ENCODE peak calls at places on chromosomes 16 and 17, in five cellular contexts. I is ovary, S is stomach, T is mucosa of descending colon, R is SJSA1. O is an unnamed sample.
A peak's percentile ranks its signal among the peaks of the same experiment; 100 is the strongest.

GRCh38 chr17:66904760-66905637 is 59.5 kb upstream of the CACNG4 start:
- DNase-seq in I (peak; percentile 61), R (peak; percentile 90), S (peak; percentile 55), T (no peak), O (peak; percentile 82)

GRCh38 chr17:72870437-72870985 is 222.0 kb downstream of the SLC39A11 start:
- DNase-seq in S (no peak), T (no peak), R (no peak), I (no peak), O (no peak)

GRCh38 chr16:6081320-6081976 is 983.9 kb upstream of the EEF2KMT start:
- DNase-seq in T (no peak), I (no peak), R (no peak), S (no peak), O (no peak)

GRCh38 chr16:4472880-4473279 is 1.5 kb downstream of the NMRAL1 start:
- DNase-seq in S (no peak), T (no peak), I (no peak), R (no peak), O (no peak)

GRCh38 chr17:35129973-35130351 is 8.5 kb downstream of the FNDC8 start:
- DNase-seq in T (no peak), I (no peak), S (no peak), R (no peak), O (no peak)

GRCh38 chr17:42111901-42112551 is 488 bp downstream of the DHX58 start:
- DNase-seq in R (no peak), I (peak; percentile 58), T (peak; percentile 71), S (peak; percentile 47), O (peak; percentile 77)

GRCh38 chr16:69935278-69935711 is 15.8 kb upstream of the CLEC18A start:
- DNase-seq in S (no peak), T (no peak), I (no peak), R (no peak), O (no peak)

GRCh38 chr17:29563816-29564215 is 3.0 kb downstream of the ABHD15 start:
- DNase-seq in R (no peak), T (no peak), S (peak; percentile 20), I (no peak), O (no peak)

GRCh38 chr16:53029971-53030370 is 22.7 kb downstream of the CHD9NB start:
- DNase-seq in R (no peak), S (no peak), I (no peak), T (no peak), O (no peak)

GRCh38 chr17:21258593-21258992 is 5.4 kb upstream of the NATD1 start:
- DNase-seq in I (no peak), S (no peak), T (no peak), R (no peak), O (no peak)

GRCh38 chr17:59785091-59785799 is 77.8 kb downstream of the VMP1 start:
- DNase-seq in T (no peak), R (no peak), S (no peak), I (no peak), O (no peak)

GRCh38 chr17:77733576-77734296 is 224.8 kb upstream of the TNRC6C start:
- DNase-seq in R (peak; percentile 12), S (no peak), T (no peak), I (no peak), O (no peak)

GRCh38 chr17:44119798-44120197 is 3.6 kb downstream of the HDAC5 start:
- DNase-seq in T (no peak), S (no peak), I (no peak), R (no peak), O (no peak)

GRCh38 chr17:18356624-18357023 is 6.7 kb downstream of the SHMT1 start:
- DNase-seq in S (no peak), R (no peak), I (no peak), T (no peak), O (no peak)

GRCh38 chr16:19212059-19212458 is 44.0 kb downstream of the SYT17 start:
- DNase-seq in T (no peak), S (no peak), R (no peak), I (no peak), O (no peak)

GRCh38 chr17:7250655-7251329 is 742 bp downstream of the CTDNEP1 start:
- DNase-seq in I (peak; percentile 63), S (no peak), T (peak; percentile 68), R (no peak), O (no peak)

GRCh38 chr17:32783602-32784001 is 93.3 kb downstream of the MYO1D start:
- DNase-seq in S (no peak), R (no peak), I (no peak), T (no peak), O (no peak)

GRCh38 chr17:48294989-48295892 is 134.8 kb downstream of the SKAP1 start:
- DNase-seq in T (no peak), R (no peak), I (no peak), S (no peak), O (no peak)

GRCh38 chr17:60445144-60445543 is 22.9 kb downstream of the CHCT1 start:
- DNase-seq in S (no peak), T (no peak), I (no peak), R (no peak), O (no peak)

GRCh38 chr17:41822216-41823140 is 9.7 kb downstream of the FKBP10 start:
- DNase-seq in R (no peak), I (no peak), S (no peak), T (no peak), O (no peak)

GRCh38 chr16:73319747-73320146 is 271.8 kb upstream of the ZFHX3 start:
- DNase-seq in I (no peak), T (no peak), R (no peak), S (no peak), O (no peak)

GRCh38 chr16:85377388-85378144 is 235.6 kb upstream of the GSE1 start:
- DNase-seq in T (no peak), R (no peak), I (no peak), S (no peak), O (no peak)

GRCh38 chr17:2054740-2055493 is at the start of gene HIC1:
- DNase-seq in I (peak; percentile 88), S (peak; percentile 79), R (peak; percentile 80), T (peak; percentile 85), O (peak; percentile 93)

GRCh38 chr17:2057130-2057713 is 2.3 kb downstream of the HIC1 start:
- DNase-seq in S (no peak), T (no peak), I (peak; percentile 62), R (no peak), O (no peak)

GRCh38 chr17:2057714-2058520 is 3.0 kb downstream of the HIC1 start:
- DNase-seq in I (peak; percentile 62), T (peak; percentile 71), S (no peak), R (peak; percentile 48), O (peak; percentile 75)

GRCh38 chr17:2055494-2056220 is 754 bp downstream of the HIC1 start:
- DNase-seq in R (no peak), S (no peak), I (peak; percentile 70), T (peak; percentile 69), O (peak; percentile 84)

GRCh38 chr17:2056221-2057129 is 1.6 kb downstream of the HIC1 start:
- DNase-seq in I (peak; percentile 65), S (no peak), T (peak; percentile 69), R (no peak), O (peak; percentile 75)
- H3K4me3 ChIP-seq in I (peak overlapping the region; percentile 41), S (peak overlapping the region; percentile 60), T (no peak overlapping the region), R (peak overlapping the region; percentile 76), O (peak overlapping the region; percentile 81)

DNA sequence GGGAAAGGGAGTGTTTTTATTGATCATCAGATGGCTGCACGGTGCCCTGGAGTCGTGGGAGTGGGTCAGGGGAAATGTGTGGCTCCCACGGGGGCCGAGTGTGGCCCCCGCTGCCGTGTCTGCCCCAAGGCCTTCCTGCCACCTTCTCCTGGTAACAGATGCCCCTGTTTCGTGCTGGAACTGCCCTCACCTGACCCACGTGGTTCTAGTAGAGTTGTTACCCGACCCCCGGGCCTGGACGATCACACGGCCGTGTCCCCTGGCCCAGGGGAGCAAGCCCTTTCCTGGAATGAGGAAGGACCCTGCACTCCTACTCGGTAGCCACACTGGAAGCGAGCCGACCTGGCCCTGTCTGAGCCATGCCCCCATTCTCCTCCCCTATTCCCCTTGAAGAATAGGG is 37.6 kb downstream of the ACTG1 start:
- DNase-seq in R (no peak), S (no peak), I (no peak), T (no peak), O (no peak)
- H3K4me3 ChIP-seq in R (no peak overlapping the region), S (no peak overlapping the region), I (no peak overlapping the region), T (no peak overlapping the region), O (no peak overlapping the region)

DNA sequence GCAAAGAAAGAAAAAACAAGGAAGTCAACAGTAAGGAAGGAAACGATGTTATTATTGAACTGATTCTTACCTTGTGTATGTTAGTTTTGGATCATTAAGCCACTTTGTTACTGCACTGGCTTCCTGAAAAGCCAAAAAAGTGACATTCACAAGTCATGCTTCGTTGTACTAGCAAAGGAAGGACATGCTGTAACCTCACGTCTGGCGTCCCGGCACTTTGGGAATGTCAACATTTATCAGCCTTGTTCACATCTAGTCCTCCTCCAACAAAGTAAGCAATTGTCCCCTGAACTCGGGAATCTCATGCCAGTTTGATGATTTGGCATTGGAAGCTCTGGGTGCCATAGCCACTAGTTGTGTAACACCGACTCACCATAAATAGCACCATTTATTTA is 731 bp upstream of the MKS1 start:
- DNase-seq in I (no peak), T (no peak), R (no peak), S (no peak), O (no peak)
- H3K4me3 ChIP-seq in I (peak overlapping the region; percentile 74), T (no peak overlapping the region), R (no peak overlapping the region), S (peak overlapping the region; percentile 67), O (peak overlapping the region; percentile 74)

GRCh38 chr16:751152-752007 is 9.2 kb upstream of the MSLN start:
- DNase-seq in T (peak; percentile 43), I (no peak), R (no peak), S (peak; percentile 51), O (no peak)
- H3K4me3 ChIP-seq in T (no peak overlapping the region), I (no peak overlapping the region), R (no peak overlapping the region), S (no peak overlapping the region), O (no peak overlapping the region)

GRCh38 chr17:19391432-19391831 is 4.4 kb upstream of the MFAP4 start:
- DNase-seq in S (no peak), I (no peak), R (no peak), T (no peak), O (no peak)

GRCh38 chr17:19387921-19388521 is 1.0 kb upstream of the MFAP4 start:
- DNase-seq in I (no peak), R (no peak), T (no peak), S (no peak), O (no peak)

GRCh38 chr17:19388791-19389190 is 1.8 kb upstream of the MFAP4 start:
- DNase-seq in T (no peak), I (no peak), R (no peak), S (no peak), O (peak; percentile 14)

GRCh38 chr17:19390951-19391350 is 4.0 kb upstream of the MFAP4 start:
- DNase-seq in S (no peak), T (no peak), I (no peak), R (no peak), O (no peak)

GRCh38 chr17:19389386-19389785 is 2.4 kb upstream of the MFAP4 start:
- DNase-seq in I (no peak), S (no peak), T (no peak), R (no peak), O (no peak)
- H3K4me3 ChIP-seq in I (no peak overlapping the region), S (no peak overlapping the region), T (no peak overlapping the region), R (no peak overlapping the region), O (no peak overlapping the region)